ENCODE peak calls at places on chromosome 20, in five cellular contexts. J is effector memory CD4-positive, alpha-beta T cell; U is SJSA1; K is psoas muscle; W is HepG2. M is an unnamed sample.

GRCh38 chr20:35560105-35560511 is 18.2 kb downstream of the ERGIC3 start:
- DNase-seq in J (no peak), U (no peak), K (peak; percentile 32), W (no peak), M (no peak)

GRCh38 chr20:45589725-45590124 is 10.6 kb upstream of the WFDC8 start:
- DNase-seq in J (no peak), U (no peak), K (no peak), W (no peak), M (no peak)

GRCh38 chr20:37522258-37523011 is 1.4 kb downstream of the NNAT start:
- DNase-seq in J (no peak), U (no peak), K (peak; percentile 89), W (no peak), M (no peak)

GRCh38 chr20:19995220-19995863 is 21.8 kb upstream of the NAA20 start:
- DNase-seq in J (no peak), U (peak; percentile 60), K (no peak), W (peak; percentile 63), M (no peak)

GRCh38 chr20:53413188-53413631 is 180.4 kb downstream of the ZNF217 start:
- DNase-seq in J (peak; percentile 3), U (no peak), K (peak; percentile 53), W (peak; percentile 83), M (no peak)

GRCh38 chr20:32674362-32674789 is 635 bp upstream of the C20orf203 start:
- DNase-seq in J (peak; percentile 32), U (peak; percentile 38), K (no peak), W (peak; percentile 64), M (no peak)

GRCh38 chr20:45355209-45355608 is 7.0 kb upstream of the SDC4 start:
- DNase-seq in J (no peak), U (peak; percentile 61), K (no peak), W (no peak), M (no peak)

GRCh38 chr20:8117636-8118413 is 14.2 kb upstream of the PLCB1 start:
- DNase-seq in J (no peak), U (no peak), K (no peak), W (no peak), M (no peak)

GRCh38 chr20:54377992-54378773 is 97.2 kb upstream of the DOK5 start:
- DNase-seq in J (no peak), U (no peak), K (no peak), W (no peak), M (no peak)

GRCh38 chr20:38962898-38963484 is 847 bp downstream of the DHX35 start:
- DNase-seq in J (no peak), U (no peak), K (no peak), W (no peak), M (no peak)

GRCh38 chr20:4951299-4951698 is 50.0 kb downstream of the SLC23A2 start:
- DNase-seq in J (no peak), U (peak; percentile 64), K (no peak), W (no peak), M (no peak)

GRCh38 chr20:33434434-33434833 is 9.1 kb downstream of the SNTA1 start:
- DNase-seq in J (no peak), U (no peak), K (no peak), W (no peak), M (no peak)

DNA sequence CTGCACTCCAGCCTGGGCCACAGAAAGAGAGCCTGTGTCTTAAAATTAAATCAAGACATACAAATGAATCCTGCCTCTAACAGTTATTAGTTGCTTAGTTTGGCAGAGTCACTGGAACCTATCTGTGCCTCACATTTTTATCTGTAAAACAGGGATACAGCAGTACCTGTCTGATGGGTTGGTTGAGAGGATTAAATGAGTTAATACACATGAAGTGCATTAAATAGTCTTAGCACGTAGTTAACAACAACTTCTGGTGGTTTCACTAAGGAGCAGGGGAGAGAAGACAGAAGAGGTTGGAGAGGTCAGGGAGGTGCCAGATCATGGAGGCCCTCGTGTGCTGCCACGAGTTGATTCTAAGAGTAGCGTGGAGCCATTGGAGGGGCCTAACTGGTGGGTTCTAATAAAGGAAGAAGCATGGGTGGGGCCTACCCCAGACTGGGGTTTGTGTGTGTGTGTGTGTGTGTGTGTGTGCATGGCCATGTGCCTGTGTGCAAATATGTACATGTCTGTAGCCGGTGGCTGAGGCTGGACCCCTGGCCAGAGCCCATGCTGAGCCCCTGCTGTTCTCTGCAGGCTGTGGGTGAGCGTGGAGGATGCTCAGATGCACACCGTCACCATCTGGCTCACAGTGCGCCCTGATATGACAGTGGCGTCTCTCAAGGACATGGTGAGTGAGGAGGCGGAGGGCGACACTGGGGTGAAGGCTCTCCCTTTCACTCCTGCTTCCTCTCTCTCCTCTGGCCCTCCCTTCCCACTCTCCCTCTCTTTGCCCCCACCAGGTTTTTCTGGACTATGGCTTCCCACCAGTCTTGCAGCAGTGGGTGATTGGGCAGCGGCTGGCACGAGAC is 9.1 kb downstream of the RBCK1 start:
- DNase-seq in J (no peak), U (no peak), K (no peak), W (no peak), M (no peak)
- H3K27ac ChIP-seq in J (no peak overlapping the region), U (no peak overlapping the region), K (no peak overlapping the region), W (no peak overlapping the region), M (no peak overlapping the region)

DNA sequence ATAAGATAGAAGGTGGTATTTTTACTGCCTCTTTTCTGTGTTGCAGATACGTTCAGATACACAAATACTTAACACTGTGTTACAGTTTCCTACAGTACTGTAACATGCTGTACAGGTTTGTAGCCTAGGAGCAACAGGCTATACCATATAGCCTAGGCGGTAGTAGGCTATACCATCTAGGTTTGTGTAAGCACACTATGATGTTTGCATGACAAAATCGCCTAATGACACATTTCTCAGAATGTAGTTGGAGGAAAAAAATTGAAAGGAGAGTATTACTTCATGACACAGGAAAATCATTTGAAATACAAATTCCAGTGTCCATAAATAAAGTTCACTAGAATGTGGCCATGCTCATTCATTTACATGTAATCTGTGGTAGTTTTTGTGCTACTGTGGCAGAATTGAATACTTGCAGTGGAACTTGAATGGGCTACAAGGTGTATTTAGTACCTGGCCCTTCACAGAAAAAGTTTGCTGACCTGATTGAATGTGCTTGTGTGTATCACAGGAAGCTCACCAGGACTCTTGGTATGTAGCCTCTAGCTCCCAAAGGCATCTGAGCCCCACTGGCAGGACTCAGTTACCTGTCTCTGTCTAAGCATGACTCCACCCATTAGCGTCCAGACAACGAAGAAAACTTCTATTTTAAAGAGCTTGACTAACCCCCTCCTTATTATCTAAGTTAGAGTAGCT is 18.8 kb downstream of the TOP1 start:
- DNase-seq in J (no peak), U (no peak), K (no peak), W (no peak), M (no peak)
- H3K27ac ChIP-seq in J (peak overlapping the region; percentile 70), U (no peak overlapping the region), K (peak overlapping the region; percentile 14), W (no peak overlapping the region), M (peak overlapping the region; percentile 71)

GRCh38 chr20:56875803-56876202 is 246.7 kb downstream of the TFAP2C start:
- DNase-seq in J (no peak), U (no peak), K (no peak), W (no peak), M (no peak)
- H3K27ac ChIP-seq in J (no peak overlapping the region), U (no peak overlapping the region), K (no peak overlapping the region), W (no peak overlapping the region), M (no peak overlapping the region)

GRCh38 chr20:51445591-51445990 is 96.9 kb downstream of the NFATC2 start:
- DNase-seq in J (no peak), U (no peak), K (no peak), W (no peak), M (no peak)

GRCh38 chr20:51444922-51445438 is 97.5 kb downstream of the NFATC2 start:
- DNase-seq in J (no peak), U (no peak), K (no peak), W (no peak), M (no peak)

GRCh38 chr20:51447097-51447764 is 95.3 kb downstream of the NFATC2 start:
- DNase-seq in J (no peak), U (peak; percentile 96), K (peak; percentile 79), W (peak; percentile 49), M (no peak)

GRCh38 chr20:51446656-51447055 is 95.9 kb downstream of the NFATC2 start:
- DNase-seq in J (no peak), U (peak; percentile 91), K (no peak), W (peak; percentile 82), M (no peak)

DNA sequence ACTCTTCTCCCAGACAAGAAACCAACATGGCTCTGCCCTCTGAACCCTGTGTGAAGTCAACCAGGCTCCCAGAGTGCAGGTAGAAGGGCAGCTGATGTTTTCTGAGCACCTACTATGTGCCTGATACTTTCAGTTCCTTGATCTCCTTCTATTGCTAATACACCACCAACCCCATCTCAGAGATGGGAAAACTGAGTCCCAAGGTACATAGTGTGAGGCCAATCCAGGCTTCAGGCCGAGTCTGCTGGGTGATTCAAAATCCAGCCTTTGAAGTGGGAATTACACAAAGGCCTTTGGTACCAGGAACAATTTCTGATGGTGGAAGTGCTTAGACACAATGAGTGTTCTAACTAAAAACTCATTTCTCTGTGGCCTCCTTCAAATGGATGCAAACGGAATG is 96.3 kb downstream of the NFATC2 start:
- DNase-seq in J (no peak), U (no peak), K (no peak), W (no peak), M (no peak)
- H3K27ac ChIP-seq in J (no peak overlapping the region), U (peak overlapping the region; percentile 82), K (no peak overlapping the region), W (no peak overlapping the region), M (peak overlapping the region; percentile 16)

GRCh38 chr20:2256132-2256531 is 39.7 kb upstream of the TGM3 start:
- DNase-seq in J (no peak), U (no peak), K (no peak), W (no peak), M (no peak)
- H3K27ac ChIP-seq in J (no peak overlapping the region), U (no peak overlapping the region), K (no peak overlapping the region), W (no peak overlapping the region), M (peak overlapping the region; percentile 79)

GRCh38 chr20:3133156-3133555 is 26.5 kb downstream of the FASTKD5 start:
- DNase-seq in J (no peak), U (no peak), K (no peak), W (no peak), M (no peak)

GRCh38 chr20:3137492-3137891 is 22.2 kb downstream of the FASTKD5 start:
- DNase-seq in J (no peak), U (no peak), K (no peak), W (no peak), M (no peak)

GRCh38 chr20:3134151-3134550 is 25.5 kb downstream of the FASTKD5 start:
- DNase-seq in J (no peak), U (no peak), K (no peak), W (no peak), M (no peak)

GRCh38 chr20:3130051-3130600 is 29.5 kb downstream of the FASTKD5 start:
- DNase-seq in J (no peak), U (no peak), K (no peak), W (no peak), M (no peak)

DNA sequence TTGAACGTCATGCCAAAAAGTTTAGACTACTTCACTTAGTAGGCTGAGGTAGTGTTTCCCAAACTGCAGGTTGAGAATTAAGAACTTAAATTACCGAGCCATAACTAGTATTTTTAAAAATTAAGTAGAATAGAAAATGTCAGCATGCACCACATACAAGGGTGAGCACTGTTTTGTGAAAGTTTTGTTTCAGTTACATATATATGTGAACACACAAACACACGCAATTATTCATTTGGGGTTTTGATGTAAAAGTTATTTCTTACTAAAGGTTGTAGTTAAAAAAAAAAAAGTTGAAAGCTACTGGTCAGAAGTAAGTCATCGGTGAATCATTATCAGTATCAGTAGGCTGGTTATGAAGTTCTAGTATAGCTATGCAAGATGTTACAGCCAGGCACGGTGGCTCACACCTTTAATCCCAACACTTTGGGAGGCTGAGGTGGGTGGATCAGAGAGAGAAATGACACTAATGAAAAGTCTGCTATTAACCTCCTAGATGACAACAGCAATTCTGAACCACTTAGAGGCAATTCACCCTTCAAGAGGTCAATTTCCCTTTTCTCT is 24.1 kb downstream of the FASTKD5 start:
- DNase-seq in J (no peak), U (no peak), K (no peak), W (no peak), M (no peak)
- H3K27ac ChIP-seq in J (no peak overlapping the region), U (no peak overlapping the region), K (no peak overlapping the region), W (no peak overlapping the region), M (no peak overlapping the region)

GRCh38 chr20:51350941-51351631 is 191.4 kb downstream of the NFATC2 start:
- DNase-seq in J (no peak), U (peak; percentile 54), K (no peak), W (no peak), M (no peak)
- H3K27ac ChIP-seq in J (no peak overlapping the region), U (peak overlapping the region; percentile 22), K (no peak overlapping the region), W (no peak overlapping the region), M (no peak overlapping the region)

M was measured in esophagus squamous epithelium.